ENCODE peak calls at places on chromosomes 7 and 10, in six cellular contexts. G is heart left ventricle; J is activated CD8-positive, alpha-beta memory T cell treated with anti-CD3 and anti-CD28 coated beads, Interleukin-2, amount 50 U/mL, for 4 hours; L is T follicular helper cell; C is PC-3; P is left kidney. I is an unnamed sample.

GRCh38 chr10:13448216-13448615 is 80.6 kb downstream of the BEND7 start:
- DNase-seq in C (no peak), P (no peak), G (no peak), L (no peak), J (no peak), I (no peak)

GRCh38 chr10:26326874-26327273 is 110.3 kb downstream of the GAD2 start:
- DNase-seq in J (no peak), C (no peak), G (no peak), L (no peak), P (no peak), I (no peak)

GRCh38 chr10:26821699-26822542 is 38.8 kb downstream of the ABI1 start:
- DNase-seq in J (no peak), G (no peak), P (no peak), L (no peak), C (no peak), I (no peak)

GRCh38 chr10:63013755-63014154 is 119.4 kb upstream of the NRBF2 start:
- DNase-seq in G (no peak), C (no peak), J (no peak), L (no peak), P (no peak), I (no peak)

GRCh38 chr7:26583094-26583493 is 281.3 kb downstream of the SKAP2 start:
- DNase-seq in J (no peak), C (no peak), L (no peak), G (no peak), P (no peak), I (no peak)

GRCh38 chr10:122748496-122748895 is 48.9 kb upstream of the C10orf120 start:
- DNase-seq in C (no peak), L (no peak), P (no peak), J (no peak), G (no peak), I (no peak)

GRCh38 chr10:122939819-122940543 is 14.0 kb downstream of the C10orf88 start:
- DNase-seq in C (no peak), J (no peak), G (no peak), L (no peak), P (no peak), I (no peak)

GRCh38 chr7:98352621-98353020 is 48.3 kb downstream of the BAIAP2L1 start:
- DNase-seq in L (no peak), C (peak; percentile 96), G (no peak), P (no peak), J (no peak), I (no peak)

GRCh38 chr10:61662794-61663259 is at the start of gene CABCOCO1:
- DNase-seq in J (no peak), P (peak; percentile 92), G (peak; percentile 81), L (no peak), C (peak; percentile 91), I (peak; percentile 79)

GRCh38 chr10:74544106-74544505 is 282.3 kb upstream of the KAT6B start:
- DNase-seq in G (no peak), C (peak; percentile 37), J (no peak), L (no peak), P (no peak), I (no peak)

GRCh38 chr7:96285579-96285978 is 36.3 kb downstream of the SLC25A13 start:
- DNase-seq in J (no peak), G (no peak), P (no peak), L (peak; percentile 23), C (no peak), I (no peak)

GRCh38 chr10:97553575-97554100 is 18.9 kb upstream of the ANKRD2 start:
- DNase-seq in J (peak; percentile 64), L (peak; percentile 24), P (peak; percentile 91), C (peak; percentile 71), G (peak; percentile 79), I (peak; percentile 79)

GRCh38 chr7:127208351-127208750 is 44.4 kb downstream of the GRM8 start:
- DNase-seq in C (no peak), L (no peak), J (no peak), G (no peak), P (no peak), I (no peak)

GRCh38 chr7:31123317-31123716 is 71.2 kb downstream of the ADCYAP1R1 start:
- DNase-seq in J (no peak), C (no peak), L (no peak), P (no peak), G (no peak), I (no peak)

GRCh38 chr10:1774796-1775195 is 37.5 kb upstream of the ADARB2 start:
- DNase-seq in L (no peak), G (no peak), J (no peak), C (no peak), P (no peak), I (no peak)

GRCh38 chr7:80298201-80298600 is 163.6 kb downstream of the GNAI1 start:
- DNase-seq in G (no peak), P (no peak), J (no peak), C (no peak), L (no peak), I (no peak)

GRCh38 chr10:132523561-132524442 is 13.8 kb upstream of the INPP5A start:
- DNase-seq in P (no peak), J (no peak), L (no peak), C (no peak), G (peak; percentile 48), I (peak; percentile 38)

GRCh38 chr10:3655528-3655927 is 129.5 kb downstream of the KLF6 start:
- DNase-seq in C (no peak), L (no peak), P (no peak), J (no peak), G (no peak), I (no peak)

GRCh38 chr7:70587739-70588138 is 544.2 kb upstream of the GALNT17 start:
- DNase-seq in L (no peak), P (no peak), G (no peak), J (no peak), C (no peak), I (no peak)

GRCh38 chr7:151083824-151084160 is 499 bp upstream of the TMUB1 start:
- DNase-seq in C (no peak), G (no peak), L (no peak), J (no peak), P (no peak), I (no peak)

GRCh38 chr7:131226116-131226562 is 101.5 kb upstream of the MKLN1 start:
- DNase-seq in P (peak; percentile 51), C (no peak), L (no peak), G (no peak), J (no peak), I (no peak)

GRCh38 chr10:123795196-123795780 is 96.3 kb downstream of the CPXM2 start:
- DNase-seq in P (no peak), L (no peak), C (no peak), J (no peak), G (no peak), I (no peak)

GRCh38 chr10:4867109-4867519 is 41.1 kb downstream of the AKR1E2 start:
- DNase-seq in C (no peak), J (no peak), P (no peak), L (no peak), G (no peak), I (no peak)

GRCh38 chr10:127151541-127151940 is 44.9 kb downstream of the INSYN2A start:
- DNase-seq in C (peak; percentile 51), P (no peak), G (no peak), J (no peak), L (no peak), I (no peak)